ENCODE peak calls at places on chromosomes 6 and 20, in six cellular contexts. I is fibroblast of lung, U is upper lobe of right lung, Z is left ventricle myocardium inferior, B is thoracic aorta, S is cardiac muscle cell. X is an unnamed sample.
A peak's percentile ranks its signal among the peaks of the same experiment; 100 is the strongest.

GRCh38 chr20:63881451-63882226 is 13.3 kb upstream of the DNAJC5 start:
- DNase-seq in I (no peak), U (no peak), Z (no peak), B (no peak), S (no peak), X (peak; percentile 82)

GRCh38 chr6:89487864-89488263 is 54.9 kb downstream of the ANKRD6 start:
- DNase-seq in I (no peak), U (no peak), Z (no peak), B (no peak), S (no peak), X (no peak)

GRCh38 chr20:49230575-49231211 is 11.5 kb downstream of the DDX27 start:
- DNase-seq in I (no peak), U (peak; percentile 70), Z (peak; percentile 36), B (no peak), S (no peak), X (no peak)

GRCh38 chr6:39310542-39310941 is 3.7 kb downstream of the KCNK17 start:
- DNase-seq in I (no peak), U (no peak), Z (no peak), B (no peak), S (no peak), X (no peak)

GRCh38 chr20:24953204-24953565 is 4.1 kb downstream of the CST7 start:
- DNase-seq in I (no peak), U (no peak), Z (no peak), B (no peak), S (no peak), X (no peak)

GRCh38 chr20:17559338-17559737 is 10.5 kb upstream of the DSTN start:
- DNase-seq in I (peak; percentile 20), U (no peak), Z (no peak), B (no peak), S (no peak), X (no peak)

GRCh38 chr6:168908166-168908565 is 345.5 kb downstream of the THBS2 start:
- DNase-seq in I (peak; percentile 79), U (no peak), Z (no peak), B (no peak), S (no peak), X (no peak)

GRCh38 chr6:139944131-139944530 is 569.7 kb upstream of the CITED2 start:
- DNase-seq in I (no peak), U (no peak), Z (no peak), B (no peak), S (no peak), X (no peak)

GRCh38 chr20:47929368-47930115 is 144.3 kb upstream of the SULF2 start:
- DNase-seq in I (peak; percentile 89), U (no peak), Z (no peak), B (no peak), S (peak; percentile 30), X (no peak)

GRCh38 chr20:18324596-18325089 is 36.3 kb downstream of the ZNF133 start:
- DNase-seq in I (no peak), U (no peak), Z (no peak), B (no peak), S (no peak), X (no peak)

GRCh38 chr6:130771741-130772140 is 55.5 kb upstream of the SMLR1 start:
- DNase-seq in I (no peak), U (no peak), Z (no peak), B (no peak), S (no peak), X (no peak)

GRCh38 chr20:13839421-13840092 is 54.7 kb downstream of the NDUFAF5 start:
- DNase-seq in I (peak; percentile 70), U (no peak), Z (no peak), B (no peak), S (no peak), X (no peak)

GRCh38 chr6:7991992-7992815 is 72.0 kb downstream of the BLOC1S5 start:
- DNase-seq in I (peak; percentile 97), U (no peak), Z (peak; percentile 22), B (no peak), S (no peak), X (no peak)

GRCh38 chr6:163820171-163820570 is 405.7 kb downstream of the QKI start:
- DNase-seq in I (no peak), U (no peak), Z (no peak), B (no peak), S (no peak), X (no peak)

GRCh38 chr6:169034523-169035167 is 219.0 kb downstream of the THBS2 start:
- DNase-seq in I (peak; percentile 32), U (peak; percentile 36), Z (no peak), B (no peak), S (no peak), X (no peak)

GRCh38 chr6:109853426-109853825 is 124.7 kb upstream of the GPR6 start:
- DNase-seq in I (no peak), U (no peak), Z (no peak), B (no peak), S (no peak), X (no peak)

GRCh38 chr6:50007821-50008220 is 14.0 kb downstream of the DEFB110 start:
- DNase-seq in I (peak; percentile 32), U (no peak), Z (no peak), B (no peak), S (no peak), X (no peak)

GRCh38 chr20:53926428-53927028 is 143.9 kb downstream of the BCAS1 start:
- DNase-seq in I (peak; percentile 99), U (no peak), Z (no peak), B (no peak), S (no peak), X (peak; percentile 97)

GRCh38 chr6:108578166-108578565 is 17.4 kb downstream of the FOXO3 start:
- DNase-seq in I (no peak), U (no peak), Z (no peak), B (no peak), S (no peak), X (no peak)

GRCh38 chr6:108576724-108577123 is 16.0 kb downstream of the FOXO3 start:
- DNase-seq in I (no peak), U (no peak), Z (no peak), B (no peak), S (no peak), X (no peak)

GRCh38 chr6:108578595-108579038 is 17.9 kb downstream of the FOXO3 start:
- DNase-seq in I (peak; percentile 81), U (no peak), Z (no peak), B (no peak), S (no peak), X (no peak)

GRCh38 chr6:108574457-108575149 is 13.9 kb downstream of the FOXO3 start:
- DNase-seq in I (no peak), U (no peak), Z (no peak), B (no peak), S (no peak), X (no peak)

DNA sequence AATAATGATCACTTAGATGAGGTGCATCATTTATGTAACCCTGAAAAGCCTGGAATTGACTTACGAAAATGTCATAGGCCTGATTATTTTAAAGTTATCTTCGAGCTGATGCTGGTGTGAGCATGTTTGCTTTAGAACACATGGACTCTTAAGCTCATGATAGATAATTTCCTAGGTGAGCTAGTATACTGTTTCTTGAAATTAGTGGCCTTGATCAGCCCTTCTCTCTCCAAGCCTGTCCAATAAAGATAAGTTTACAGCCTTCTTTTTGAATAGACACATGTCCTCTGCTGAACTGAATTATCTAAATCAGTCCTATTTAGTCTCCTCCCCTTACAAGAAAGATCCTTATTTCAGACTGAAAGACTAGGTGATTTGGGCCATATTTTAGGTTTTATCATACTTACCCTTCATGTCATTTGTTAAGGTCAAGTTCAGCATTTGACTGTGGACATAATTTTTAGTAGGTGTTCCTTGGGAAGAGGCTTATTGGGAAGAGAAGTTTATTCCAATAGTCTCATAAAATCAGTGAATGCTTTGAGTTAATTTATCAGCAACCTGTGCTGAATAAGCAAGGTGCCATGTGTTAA is 15.3 kb downstream of the FOXO3 start:
- DNase-seq in I (no peak), U (no peak), Z (no peak), B (no peak), S (no peak), X (no peak)
- H3K4me1 ChIP-seq in I (peaks cover 15% of the 10 kb centered on the region), U (peaks cover 66% of the 10 kb centered on the region), Z (peaks cover 95% of the 10 kb centered on the region), B (peaks cover 92% of the 10 kb centered on the region), S (peaks cover 40% of the 10 kb centered on the region), X (peaks cover 23% of the 10 kb centered on the region)

DNA sequence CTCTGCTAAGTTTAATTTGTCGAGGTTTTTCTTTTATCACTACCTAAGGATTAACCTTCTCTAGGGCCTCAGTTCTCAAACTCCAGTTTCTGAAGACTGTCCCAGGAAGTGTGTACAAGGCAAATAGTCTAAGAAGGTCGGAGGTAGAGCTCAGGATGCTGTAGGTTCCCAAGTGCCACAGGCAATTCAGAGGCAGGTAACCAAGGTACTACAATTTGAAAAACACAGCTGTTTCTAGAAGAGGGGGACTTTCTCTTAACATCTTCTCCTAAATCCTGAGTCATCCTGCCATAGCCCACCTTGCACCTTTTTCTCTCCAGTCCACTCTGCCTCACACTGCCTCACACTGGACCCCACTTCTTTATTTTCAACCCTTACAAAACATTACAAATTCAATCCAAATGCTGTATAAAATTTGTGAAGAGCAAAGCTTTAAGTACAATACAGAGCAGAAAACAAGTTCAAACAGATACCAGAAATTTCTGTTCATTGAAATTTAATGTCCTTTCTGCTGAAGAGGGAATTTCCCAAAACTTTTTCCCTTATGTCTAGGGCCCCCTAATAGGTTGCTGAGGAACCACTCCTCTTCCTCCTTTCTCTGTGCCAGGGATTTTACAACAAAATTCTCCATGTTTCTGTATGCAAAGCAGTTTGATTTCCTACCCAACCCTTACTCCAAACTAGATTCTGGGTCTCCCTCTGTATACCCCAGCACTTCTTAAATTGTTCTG is 43.0 kb downstream of the FRK start:
- DNase-seq in I (no peak), U (no peak), Z (no peak), B (no peak), S (no peak), X (no peak)
- H3K4me1 ChIP-seq in I (no peaks in the 10 kb centered on the region), U (peaks cover 25% of the 10 kb centered on the region), Z (peaks cover 57% of the 10 kb centered on the region), B (peaks cover 71% of the 10 kb centered on the region), S (peaks cover 3% of the 10 kb centered on the region), X (peaks cover 33% of the 10 kb centered on the region)

GRCh38 chr20:62063981-62064787 is 1.5 kb downstream of the TAF4 start:
- DNase-seq in I (no peak), U (peak; percentile 77), Z (peak; percentile 58), B (no peak), S (peak; percentile 56), X (peak; percentile 89)
- H3K4me1 ChIP-seq in I (peaks cover 15% of the 10 kb centered on the region), U (peaks cover 30% of the 10 kb centered on the region), Z (peaks cover 47% of the 10 kb centered on the region), B (peaks cover 36% of the 10 kb centered on the region), S (peaks cover 39% of the 10 kb centered on the region), X (peaks cover 7% of the 10 kb centered on the region)

DNA sequence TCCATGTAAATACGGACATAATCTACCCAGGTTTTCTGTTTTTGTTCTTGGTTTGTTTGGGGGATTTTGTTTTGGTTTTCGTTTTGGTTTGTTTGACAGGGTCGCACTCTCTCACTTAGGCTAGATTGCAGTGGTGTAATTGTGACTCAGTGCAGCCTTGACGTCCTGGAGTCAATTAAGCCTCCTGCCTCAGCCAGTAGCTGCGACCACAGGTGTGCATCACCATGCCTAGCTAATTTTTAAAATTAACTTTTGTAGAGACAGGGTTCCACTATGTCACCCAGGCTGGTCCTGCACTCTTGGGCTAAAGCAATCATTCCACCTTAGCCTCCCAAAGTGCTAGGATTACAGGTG is 37.8 kb upstream of the EYA4 start:
- DNase-seq in I (no peak), U (no peak), Z (no peak), B (no peak), S (no peak), X (no peak)
- H3K4me1 ChIP-seq in I (no peaks in the 10 kb centered on the region), U (no peaks in the 10 kb centered on the region), Z (peaks cover 10% of the 10 kb centered on the region), B (no peaks in the 10 kb centered on the region), S (no peaks in the 10 kb centered on the region), X (no peaks in the 10 kb centered on the region)

GRCh38 chr20:1845701-1846100 is 49.5 kb upstream of the SIRPA start:
- DNase-seq in I (no peak), U (no peak), Z (no peak), B (no peak), S (no peak), X (no peak)
- H3K4me1 ChIP-seq in I (peaks cover 4% of the 10 kb centered on the region), U (no peaks in the 10 kb centered on the region), Z (peaks cover 6% of the 10 kb centered on the region), B (peaks cover 9% of the 10 kb centered on the region), S (no peaks in the 10 kb centered on the region), X (peaks cover 14% of the 10 kb centered on the region)

X was measured in RWPE2.